ENCODE peak calls at places on chromosome 14, in six cellular contexts. T, E, N, R, Y and P are unnamed samples.

GRCh38 chr14:64773577-64773976 is 69.4 kb downstream of the PLEKHG3 start:
- DNase-seq in T (no peak), E (no peak), N (no peak), R (no peak), Y (no peak), P (no peak)

GRCh38 chr14:37658174-37658573 is 62.7 kb downstream of the TTC6 start:
- DNase-seq in T (no peak), E (no peak), N (no peak), R (no peak), Y (no peak), P (no peak)

GRCh38 chr14:69013943-69014782 is 35.1 kb upstream of the ACTN1 start:
- DNase-seq in T (no peak), E (no peak), N (peak), R (peak), Y (no peak), P (no peak)

GRCh38 chr14:37230551-37231194 is 32.9 kb downstream of the MIPOL1 start:
- DNase-seq in T (no peak), E (no peak), N (no peak), R (peak), Y (peak), P (no peak)

GRCh38 chr14:88129306-88130056 is 124.5 kb downstream of the GPR65 start:
- DNase-seq in T (peak), E (no peak), N (no peak), R (peak), Y (peak), P (peak)

GRCh38 chr14:31964979-31965734 is 111.9 kb upstream of the ARHGAP5 start:
- DNase-seq in T (no peak), E (no peak), N (no peak), R (peak), Y (no peak), P (no peak)

GRCh38 chr14:35362911-35363374 is 41.6 kb downstream of the NFKBIA start:
- DNase-seq in T (no peak), E (no peak), N (no peak), R (peak), Y (peak), P (no peak)

GRCh38 chr14:101370593-101371569 is 190.4 kb upstream of the DIO3 start:
- DNase-seq in T (no peak), E (peak), N (no peak), R (no peak), Y (no peak), P (no peak)

GRCh38 chr14:97120204-97121120 is 323.3 kb downstream of the VRK1 start:
- DNase-seq in T (peak), E (no peak), N (no peak), R (no peak), Y (no peak), P (no peak)

GRCh38 chr14:103547941-103548462 is 14.5 kb downstream of the BAG5 start:
- DNase-seq in T (no peak), E (peak), N (no peak), R (no peak), Y (no peak), P (no peak)

GRCh38 chr14:74658535-74659130 is 46.6 kb upstream of the LTBP2 start:
- DNase-seq in T (no peak), E (no peak), N (no peak), R (peak), Y (peak), P (no peak)

GRCh38 chr14:64234877-64235651 is 59.1 kb downstream of the ESR2 start:
- DNase-seq in T (no peak), E (no peak), N (no peak), R (peak), Y (peak), P (no peak)

GRCh38 chr14:92848941-92849340 is 54.8 kb downstream of the GOLGA5 start:
- DNase-seq in T (no peak), E (no peak), N (no peak), R (no peak), Y (no peak), P (no peak)

GRCh38 chr14:30988509-30988908 is 36.9 kb upstream of the AP4S1 start:
- DNase-seq in T (no peak), E (no peak), N (no peak), R (peak), Y (peak), P (no peak)

GRCh38 chr14:98598576-98598975 is 673.4 kb downstream of the BCL11B start:
- DNase-seq in T (no peak), E (no peak), N (no peak), R (no peak), Y (no peak), P (no peak)

GRCh38 chr14:74572829-74573360 is 39.1 kb downstream of the LTBP2 start:
- DNase-seq in T (no peak), E (no peak), N (no peak), R (no peak), Y (peak), P (no peak)

GRCh38 chr14:93330609-93331000 is 2.2 kb downstream of the BTBD7 start:
- DNase-seq in T (no peak), E (no peak), N (no peak), R (no peak), Y (no peak), P (no peak)

GRCh38 chr14:92800525-92800924 is 6.4 kb downstream of the GOLGA5 start:
- DNase-seq in T (no peak), E (no peak), N (no peak), R (no peak), Y (no peak), P (no peak)

GRCh38 chr14:27605298-27605697 is 1007.5 kb upstream of the NOVA1 start:
- DNase-seq in T (no peak), E (no peak), N (no peak), R (no peak), Y (no peak), P (no peak)

GRCh38 chr14:55767291-55767690 is 187.3 kb downstream of the KTN1 start:
- DNase-seq in T (no peak), E (no peak), N (no peak), R (no peak), Y (no peak), P (no peak)

GRCh38 chr14:71680733-71681387 is 251.4 kb upstream of the RGS6 start:
- DNase-seq in T (no peak), E (no peak), N (no peak), R (no peak), Y (no peak), P (no peak)

GRCh38 chr14:36057452-36058142 is 118.9 kb downstream of the PTCSC3 start:
- DNase-seq in T (no peak), E (no peak), N (no peak), R (peak), Y (peak), P (no peak)

GRCh38 chr14:67526676-67527459 is 6.2 kb upstream of the PLEKHH1 start:
- DNase-seq in T (peak), E (no peak), N (peak), R (peak), Y (peak), P (no peak)

GRCh38 chr14:50263321-50263720 is 31.9 kb upstream of the SOS2 start:
- DNase-seq in T (no peak), E (no peak), N (no peak), R (no peak), Y (no peak), P (no peak)
- H3K4me3 ChIP-seq in T (no peak), E (no peak), N (no peak), R (no peak), Y (no peak), P (no peak)

GRCh38 chr14:52650774-52651173 is 44.6 kb downstream of the ERO1A start:
- DNase-seq in T (no peak), E (no peak), N (no peak), R (no peak), Y (no peak), P (no peak)
- TF ChIP-seq CTCF in T (no peak), E (no peak), N (no peak), R (no peak), Y (no peak), P (no peak)

DNA sequence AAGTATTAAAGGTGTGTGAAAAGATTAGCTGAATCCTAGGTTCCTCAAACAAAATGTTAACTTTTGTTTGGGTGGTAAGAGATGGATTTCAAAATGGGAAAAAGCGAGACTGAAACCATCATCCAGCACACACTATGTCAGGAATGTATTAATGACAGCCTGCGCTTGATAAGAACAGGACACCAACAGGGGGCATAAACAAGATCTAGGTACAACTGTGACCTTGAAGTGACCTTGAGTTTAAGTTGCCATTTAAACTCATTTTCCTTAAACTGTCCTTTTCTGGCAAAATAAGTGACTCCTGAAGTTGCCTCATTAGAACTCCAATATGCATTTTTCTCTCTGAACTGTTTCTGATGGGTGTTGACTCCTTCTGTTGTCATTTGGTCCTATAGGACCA is 17.1 kb downstream of the PRKCH start:
- DNase-seq in T (no peak), E (no peak), N (no peak), R (no peak), Y (no peak), P (no peak)
- H3K4me3 ChIP-seq in T (peak), E (no peak), N (no peak), R (no peak), Y (no peak), P (no peak)

GRCh38 chr14:76726551-76726961 is 34.7 kb upstream of the VASH1 start:
- DNase-seq in T (no peak), E (no peak), N (no peak), R (no peak), Y (no peak), P (no peak)

GRCh38 chr14:76729195-76729594 is 32.1 kb upstream of the VASH1 start:
- DNase-seq in T (no peak), E (no peak), N (no peak), R (no peak), Y (no peak), P (no peak)

GRCh38 chr14:76727403-76727802 is 33.9 kb upstream of the VASH1 start:
- DNase-seq in T (no peak), E (no peak), N (no peak), R (no peak), Y (no peak), P (no peak)

GRCh38 chr14:76724827-76725550 is 36.3 kb upstream of the VASH1 start:
- DNase-seq in T (no peak), E (no peak), N (no peak), R (no peak), Y (no peak), P (no peak)

DNA sequence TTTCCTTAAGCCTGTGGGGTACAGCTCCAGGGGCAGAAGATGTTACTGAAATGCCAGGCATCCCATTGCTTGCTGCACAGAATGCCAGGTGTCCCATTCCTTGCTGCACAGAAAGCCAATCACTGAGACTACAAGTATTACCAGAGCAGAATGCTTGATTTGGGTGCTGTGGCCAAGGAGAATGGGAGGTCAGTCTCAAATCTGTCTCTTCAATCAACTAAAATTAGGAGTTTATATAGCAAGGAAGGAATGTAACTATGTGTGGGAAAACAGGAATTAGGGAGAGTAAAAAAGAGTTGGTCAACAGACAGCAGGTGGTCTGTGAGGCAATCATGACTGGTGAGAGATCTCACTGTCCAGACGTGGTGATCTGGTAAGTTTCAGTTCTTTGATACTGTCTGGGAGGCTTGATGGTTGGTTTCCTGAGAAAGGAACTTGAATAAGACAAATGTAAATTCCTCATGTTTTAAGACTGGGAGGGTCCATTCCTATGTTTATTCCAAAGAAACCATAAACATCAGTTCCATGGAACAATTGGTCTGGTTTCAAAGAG is 31.2 kb upstream of the VASH1 start:
- DNase-seq in T (no peak), E (no peak), N (no peak), R (no peak), Y (no peak), P (no peak)
- TF ChIP-seq CTCF in T (no peak), E (no peak), N (no peak), R (no peak), Y (no peak), P (no peak)